ENCODE peak calls at places on chromosomes 6 and 20, in ten cellular contexts. One of them, this sample, is unnamed.

GRCh38 chr6:35544748-35545361 is 32.2 kb upstream of the TULP1 start:
- DNase-seq in lower lobe of right lung: no peak
- DNase-seq in GM23248: no peak
- DNase-seq in HT1080: no peak
- DNase-seq in stimulated activated CD8-positive, alpha-beta memory T cell treated with anti-CD3 and anti-CD28 coated beads, Interleukin-7, amount 100 ng/mL, for 4 hours: no peak
- DNase-seq in glutamatergic neuron: no peak
- DNase-seq in NCI-H1092: no peak
- DNase-seq in DMS153: no peak
- DNase-seq in HCT116: no peak
- DNase-seq in CD4-positive, CD25-positive, alpha-beta regulatory T cell: no peak
- DNase-seq in this sample: no peak

GRCh38 chr6:36227379-36228344 is 31.1 kb downstream of the BRPF3 start:
- DNase-seq in lower lobe of right lung: no peak
- DNase-seq in GM23248: no peak
- DNase-seq in HT1080: no peak
- DNase-seq in stimulated activated CD8-positive, alpha-beta memory T cell treated with anti-CD3 and anti-CD28 coated beads, Interleukin-7, amount 100 ng/mL, for 4 hours: no peak
- DNase-seq in glutamatergic neuron: no peak
- DNase-seq in NCI-H1092: no peak
- DNase-seq in DMS153: no peak
- DNase-seq in HCT116: no peak
- DNase-seq in CD4-positive, CD25-positive, alpha-beta regulatory T cell: no peak
- DNase-seq in this sample: no peak

GRCh38 chr6:139577991-139578604 is 203.7 kb upstream of the CITED2 start:
- DNase-seq in lower lobe of right lung: no peak
- DNase-seq in GM23248: peak
- DNase-seq in HT1080: peak
- DNase-seq in stimulated activated CD8-positive, alpha-beta memory T cell treated with anti-CD3 and anti-CD28 coated beads, Interleukin-7, amount 100 ng/mL, for 4 hours: no peak
- DNase-seq in glutamatergic neuron: no peak
- DNase-seq in NCI-H1092: no peak
- DNase-seq in DMS153: no peak
- DNase-seq in HCT116: no peak
- DNase-seq in CD4-positive, CD25-positive, alpha-beta regulatory T cell: no peak
- DNase-seq in this sample: no peak

GRCh38 chr20:36672991-36673390 is 27.0 kb upstream of the SLA2 start:
- DNase-seq in lower lobe of right lung: no peak
- DNase-seq in GM23248: no peak
- DNase-seq in HT1080: no peak
- DNase-seq in stimulated activated CD8-positive, alpha-beta memory T cell treated with anti-CD3 and anti-CD28 coated beads, Interleukin-7, amount 100 ng/mL, for 4 hours: no peak
- DNase-seq in glutamatergic neuron: no peak
- DNase-seq in NCI-H1092: no peak
- DNase-seq in DMS153: no peak
- DNase-seq in HCT116: no peak
- DNase-seq in CD4-positive, CD25-positive, alpha-beta regulatory T cell: no peak
- DNase-seq in this sample: no peak

GRCh38 chr6:71082033-71082620 is 125.3 kb upstream of the B3GAT2 start:
- DNase-seq in lower lobe of right lung: no peak
- DNase-seq in GM23248: peak
- DNase-seq in HT1080: no peak
- DNase-seq in stimulated activated CD8-positive, alpha-beta memory T cell treated with anti-CD3 and anti-CD28 coated beads, Interleukin-7, amount 100 ng/mL, for 4 hours: no peak
- DNase-seq in glutamatergic neuron: no peak
- DNase-seq in NCI-H1092: no peak
- DNase-seq in DMS153: no peak
- DNase-seq in HCT116: no peak
- DNase-seq in CD4-positive, CD25-positive, alpha-beta regulatory T cell: no peak
- DNase-seq in this sample: no peak

GRCh38 chr20:59032713-59033059 is 551 bp upstream of the ATP5F1E start:
- DNase-seq in lower lobe of right lung: no peak
- DNase-seq in GM23248: peak
- DNase-seq in HT1080: no peak
- DNase-seq in stimulated activated CD8-positive, alpha-beta memory T cell treated with anti-CD3 and anti-CD28 coated beads, Interleukin-7, amount 100 ng/mL, for 4 hours: no peak
- DNase-seq in glutamatergic neuron: peak
- DNase-seq in NCI-H1092: peak
- DNase-seq in DMS153: peak
- DNase-seq in HCT116: peak
- DNase-seq in CD4-positive, CD25-positive, alpha-beta regulatory T cell: no peak
- DNase-seq in this sample: no peak

GRCh38 chr6:106773482-106773881 is 144.1 kb downstream of the QRSL1 start:
- DNase-seq in lower lobe of right lung: no peak
- DNase-seq in GM23248: no peak
- DNase-seq in HT1080: no peak
- DNase-seq in stimulated activated CD8-positive, alpha-beta memory T cell treated with anti-CD3 and anti-CD28 coated beads, Interleukin-7, amount 100 ng/mL, for 4 hours: no peak
- DNase-seq in glutamatergic neuron: no peak
- DNase-seq in NCI-H1092: no peak
- DNase-seq in DMS153: no peak
- DNase-seq in HCT116: no peak
- DNase-seq in CD4-positive, CD25-positive, alpha-beta regulatory T cell: no peak
- DNase-seq in this sample: no peak

GRCh38 chr20:53513168-53513488 is 80.5 kb downstream of the ZNF217 start:
- DNase-seq in lower lobe of right lung: no peak
- DNase-seq in GM23248: no peak
- DNase-seq in HT1080: no peak
- DNase-seq in stimulated activated CD8-positive, alpha-beta memory T cell treated with anti-CD3 and anti-CD28 coated beads, Interleukin-7, amount 100 ng/mL, for 4 hours: no peak
- DNase-seq in glutamatergic neuron: no peak
- DNase-seq in NCI-H1092: no peak
- DNase-seq in DMS153: no peak
- DNase-seq in HCT116: no peak
- DNase-seq in CD4-positive, CD25-positive, alpha-beta regulatory T cell: no peak
- DNase-seq in this sample: no peak

GRCh38 chr20:11912013-11912663 is 5.6 kb upstream of the BTBD3 start:
- DNase-seq in lower lobe of right lung: no peak
- DNase-seq in GM23248: peak
- DNase-seq in HT1080: no peak
- DNase-seq in stimulated activated CD8-positive, alpha-beta memory T cell treated with anti-CD3 and anti-CD28 coated beads, Interleukin-7, amount 100 ng/mL, for 4 hours: no peak
- DNase-seq in glutamatergic neuron: peak
- DNase-seq in NCI-H1092: no peak
- DNase-seq in DMS153: no peak
- DNase-seq in HCT116: no peak
- DNase-seq in CD4-positive, CD25-positive, alpha-beta regulatory T cell: no peak
- DNase-seq in this sample: no peak

GRCh38 chr20:36830791-36831691 is 44.9 kb upstream of the TLDC2 start:
- DNase-seq in lower lobe of right lung: peak
- DNase-seq in GM23248: peak
- DNase-seq in HT1080: no peak
- DNase-seq in stimulated activated CD8-positive, alpha-beta memory T cell treated with anti-CD3 and anti-CD28 coated beads, Interleukin-7, amount 100 ng/mL, for 4 hours: no peak
- DNase-seq in glutamatergic neuron: no peak
- DNase-seq in NCI-H1092: no peak
- DNase-seq in DMS153: no peak
- DNase-seq in HCT116: no peak
- DNase-seq in CD4-positive, CD25-positive, alpha-beta regulatory T cell: no peak
- DNase-seq in this sample: peak

GRCh38 chr6:75694406-75694805 is 54.6 kb upstream of the MYO6 start:
- DNase-seq in lower lobe of right lung: no peak
- DNase-seq in GM23248: no peak
- DNase-seq in HT1080: no peak
- DNase-seq in stimulated activated CD8-positive, alpha-beta memory T cell treated with anti-CD3 and anti-CD28 coated beads, Interleukin-7, amount 100 ng/mL, for 4 hours: no peak
- DNase-seq in glutamatergic neuron: no peak
- DNase-seq in NCI-H1092: no peak
- DNase-seq in DMS153: no peak
- DNase-seq in HCT116: no peak
- DNase-seq in CD4-positive, CD25-positive, alpha-beta regulatory T cell: no peak
- DNase-seq in this sample: no peak

GRCh38 chr6:41271901-41272395 is 14.5 kb downstream of the TREM1 start:
- DNase-seq in lower lobe of right lung: peak
- DNase-seq in GM23248: no peak
- DNase-seq in HT1080: no peak
- DNase-seq in stimulated activated CD8-positive, alpha-beta memory T cell treated with anti-CD3 and anti-CD28 coated beads, Interleukin-7, amount 100 ng/mL, for 4 hours: no peak
- DNase-seq in glutamatergic neuron: no peak
- DNase-seq in NCI-H1092: no peak
- DNase-seq in DMS153: no peak
- DNase-seq in HCT116: no peak
- DNase-seq in CD4-positive, CD25-positive, alpha-beta regulatory T cell: peak
- DNase-seq in this sample: peak

GRCh38 chr6:96015321-96015790 is 418 bp upstream of the FUT9 start:
- DNase-seq in lower lobe of right lung: no peak
- DNase-seq in GM23248: no peak
- DNase-seq in HT1080: peak
- DNase-seq in stimulated activated CD8-positive, alpha-beta memory T cell treated with anti-CD3 and anti-CD28 coated beads, Interleukin-7, amount 100 ng/mL, for 4 hours: no peak
- DNase-seq in glutamatergic neuron: peak
- DNase-seq in NCI-H1092: peak
- DNase-seq in DMS153: peak
- DNase-seq in HCT116: no peak
- DNase-seq in CD4-positive, CD25-positive, alpha-beta regulatory T cell: no peak
- DNase-seq in this sample: no peak

GRCh38 chr6:150891886-150892485 is 26.5 kb downstream of the MTHFD1L start:
- DNase-seq in lower lobe of right lung: no peak
- DNase-seq in GM23248: peak
- DNase-seq in HT1080: peak
- DNase-seq in stimulated activated CD8-positive, alpha-beta memory T cell treated with anti-CD3 and anti-CD28 coated beads, Interleukin-7, amount 100 ng/mL, for 4 hours: peak
- DNase-seq in glutamatergic neuron: peak
- DNase-seq in NCI-H1092: peak
- DNase-seq in DMS153: peak
- DNase-seq in HCT116: peak
- DNase-seq in CD4-positive, CD25-positive, alpha-beta regulatory T cell: peak
- DNase-seq in this sample: peak

GRCh38 chr6:85406641-85407075 is 43.2 kb upstream of the NT5E start:
- DNase-seq in lower lobe of right lung: no peak
- DNase-seq in GM23248: peak
- DNase-seq in HT1080: no peak
- DNase-seq in stimulated activated CD8-positive, alpha-beta memory T cell treated with anti-CD3 and anti-CD28 coated beads, Interleukin-7, amount 100 ng/mL, for 4 hours: no peak
- DNase-seq in glutamatergic neuron: no peak
- DNase-seq in NCI-H1092: no peak
- DNase-seq in DMS153: no peak
- DNase-seq in HCT116: no peak
- DNase-seq in CD4-positive, CD25-positive, alpha-beta regulatory T cell: no peak
- DNase-seq in this sample: no peak

GRCh38 chr20:47546184-47547033 is 44.7 kb downstream of the NCOA3 start:
- DNase-seq in lower lobe of right lung: no peak
- DNase-seq in GM23248: peak
- DNase-seq in HT1080: no peak
- DNase-seq in stimulated activated CD8-positive, alpha-beta memory T cell treated with anti-CD3 and anti-CD28 coated beads, Interleukin-7, amount 100 ng/mL, for 4 hours: no peak
- DNase-seq in glutamatergic neuron: no peak
- DNase-seq in NCI-H1092: no peak
- DNase-seq in DMS153: no peak
- DNase-seq in HCT116: no peak
- DNase-seq in CD4-positive, CD25-positive, alpha-beta regulatory T cell: no peak
- DNase-seq in this sample: no peak

GRCh38 chr20:64241061-64241460 is 14.5 kb upstream of the PCMTD2 start:
- DNase-seq in lower lobe of right lung: peak
- DNase-seq in GM23248: no peak
- DNase-seq in HT1080: no peak
- DNase-seq in stimulated activated CD8-positive, alpha-beta memory T cell treated with anti-CD3 and anti-CD28 coated beads, Interleukin-7, amount 100 ng/mL, for 4 hours: no peak
- DNase-seq in glutamatergic neuron: peak
- DNase-seq in NCI-H1092: no peak
- DNase-seq in DMS153: no peak
- DNase-seq in HCT116: no peak
- DNase-seq in CD4-positive, CD25-positive, alpha-beta regulatory T cell: no peak
- DNase-seq in this sample: peak

GRCh38 chr6:16324622-16325225 is 86.3 kb downstream of the GMPR start:
- DNase-seq in lower lobe of right lung: no peak
- DNase-seq in GM23248: no peak
- DNase-seq in HT1080: peak
- DNase-seq in stimulated activated CD8-positive, alpha-beta memory T cell treated with anti-CD3 and anti-CD28 coated beads, Interleukin-7, amount 100 ng/mL, for 4 hours: no peak
- DNase-seq in glutamatergic neuron: no peak
- DNase-seq in NCI-H1092: no peak
- DNase-seq in DMS153: no peak
- DNase-seq in HCT116: no peak
- DNase-seq in CD4-positive, CD25-positive, alpha-beta regulatory T cell: no peak
- DNase-seq in this sample: no peak

GRCh38 chr6:163356324-163356723 is 58.2 kb upstream of the QKI start:
- DNase-seq in lower lobe of right lung: peak
- DNase-seq in GM23248: peak
- DNase-seq in HT1080: peak
- DNase-seq in stimulated activated CD8-positive, alpha-beta memory T cell treated with anti-CD3 and anti-CD28 coated beads, Interleukin-7, amount 100 ng/mL, for 4 hours: no peak
- DNase-seq in glutamatergic neuron: no peak
- DNase-seq in NCI-H1092: no peak
- DNase-seq in DMS153: no peak
- DNase-seq in HCT116: no peak
- DNase-seq in CD4-positive, CD25-positive, alpha-beta regulatory T cell: no peak
- DNase-seq in this sample: peak

GRCh38 chr20:17557675-17558006 is 12.2 kb upstream of the DSTN start:
- DNase-seq in lower lobe of right lung: no peak
- DNase-seq in GM23248: peak
- DNase-seq in HT1080: peak
- DNase-seq in stimulated activated CD8-positive, alpha-beta memory T cell treated with anti-CD3 and anti-CD28 coated beads, Interleukin-7, amount 100 ng/mL, for 4 hours: no peak
- DNase-seq in glutamatergic neuron: no peak
- DNase-seq in NCI-H1092: no peak
- DNase-seq in DMS153: peak
- DNase-seq in HCT116: peak
- DNase-seq in CD4-positive, CD25-positive, alpha-beta regulatory T cell: no peak
- DNase-seq in this sample: no peak

GRCh38 chr20:4038676-4039075 is 23.3 kb upstream of the RNF24 start:
- DNase-seq in lower lobe of right lung: no peak
- DNase-seq in GM23248: no peak
- DNase-seq in HT1080: no peak
- DNase-seq in stimulated activated CD8-positive, alpha-beta memory T cell treated with anti-CD3 and anti-CD28 coated beads, Interleukin-7, amount 100 ng/mL, for 4 hours: no peak
- DNase-seq in glutamatergic neuron: no peak
- DNase-seq in NCI-H1092: no peak
- DNase-seq in DMS153: no peak
- DNase-seq in HCT116: no peak
- DNase-seq in CD4-positive, CD25-positive, alpha-beta regulatory T cell: no peak
- DNase-seq in this sample: no peak

GRCh38 chr6:131015630-131016263 is 47.3 kb downstream of the EPB41L2 start:
- DNase-seq in lower lobe of right lung: no peak
- DNase-seq in GM23248: peak
- DNase-seq in HT1080: no peak
- DNase-seq in stimulated activated CD8-positive, alpha-beta memory T cell treated with anti-CD3 and anti-CD28 coated beads, Interleukin-7, amount 100 ng/mL, for 4 hours: no peak
- DNase-seq in glutamatergic neuron: no peak
- DNase-seq in NCI-H1092: no peak
- DNase-seq in DMS153: no peak
- DNase-seq in HCT116: no peak
- DNase-seq in CD4-positive, CD25-positive, alpha-beta regulatory T cell: no peak
- DNase-seq in this sample: no peak

GRCh38 chr20:10217517-10218410 is 866 bp upstream of the SNAP25 start:
- DNase-seq in lower lobe of right lung: no peak
- DNase-seq in GM23248: peak
- DNase-seq in HT1080: peak
- DNase-seq in stimulated activated CD8-positive, alpha-beta memory T cell treated with anti-CD3 and anti-CD28 coated beads, Interleukin-7, amount 100 ng/mL, for 4 hours: no peak
- DNase-seq in glutamatergic neuron: peak
- DNase-seq in NCI-H1092: peak
- DNase-seq in DMS153: peak
- DNase-seq in HCT116: no peak
- DNase-seq in CD4-positive, CD25-positive, alpha-beta regulatory T cell: no peak
- DNase-seq in this sample: no peak

GRCh38 chr6:114334237-114334636 is 8.6 kb downstream of the HS3ST5 start:
- DNase-seq in lower lobe of right lung: no peak
- DNase-seq in GM23248: no peak
- DNase-seq in HT1080: no peak
- DNase-seq in stimulated activated CD8-positive, alpha-beta memory T cell treated with anti-CD3 and anti-CD28 coated beads, Interleukin-7, amount 100 ng/mL, for 4 hours: no peak
- DNase-seq in glutamatergic neuron: no peak
- DNase-seq in NCI-H1092: no peak
- DNase-seq in DMS153: no peak
- DNase-seq in HCT116: no peak
- DNase-seq in CD4-positive, CD25-positive, alpha-beta regulatory T cell: no peak
- DNase-seq in this sample: no peak

GRCh38 chr6:120816862-120817261 is 517.4 kb downstream of the TBC1D32 start:
- DNase-seq in lower lobe of right lung: no peak
- DNase-seq in GM23248: no peak
- DNase-seq in HT1080: peak
- DNase-seq in stimulated activated CD8-positive, alpha-beta memory T cell treated with anti-CD3 and anti-CD28 coated beads, Interleukin-7, amount 100 ng/mL, for 4 hours: no peak
- DNase-seq in glutamatergic neuron: no peak
- DNase-seq in NCI-H1092: no peak
- DNase-seq in DMS153: no peak
- DNase-seq in HCT116: no peak
- DNase-seq in CD4-positive, CD25-positive, alpha-beta regulatory T cell: no peak
- DNase-seq in this sample: no peak

GRCh38 chr20:49989234-49990065 is 6.7 kb downstream of the SNAI1 start:
- DNase-seq in lower lobe of right lung: peak
- DNase-seq in GM23248: peak
- DNase-seq in HT1080: peak
- DNase-seq in stimulated activated CD8-positive, alpha-beta memory T cell treated with anti-CD3 and anti-CD28 coated beads, Interleukin-7, amount 100 ng/mL, for 4 hours: no peak
- DNase-seq in glutamatergic neuron: peak
- DNase-seq in NCI-H1092: no peak
- DNase-seq in DMS153: peak
- DNase-seq in HCT116: no peak
- DNase-seq in CD4-positive, CD25-positive, alpha-beta regulatory T cell: no peak
- DNase-seq in this sample: peak

GRCh38 chr20:4866429-4866828 is 134.9 kb downstream of the SLC23A2 start:
- DNase-seq in lower lobe of right lung: no peak
- DNase-seq in GM23248: no peak
- DNase-seq in HT1080: no peak
- DNase-seq in stimulated activated CD8-positive, alpha-beta memory T cell treated with anti-CD3 and anti-CD28 coated beads, Interleukin-7, amount 100 ng/mL, for 4 hours: no peak
- DNase-seq in glutamatergic neuron: no peak
- DNase-seq in NCI-H1092: no peak
- DNase-seq in DMS153: no peak
- DNase-seq in HCT116: no peak
- DNase-seq in CD4-positive, CD25-positive, alpha-beta regulatory T cell: no peak
- DNase-seq in this sample: no peak

GRCh38 chr6:44494011-44494501 is 106.5 kb downstream of the CDC5L start:
- DNase-seq in lower lobe of right lung: no peak
- DNase-seq in GM23248: peak
- DNase-seq in HT1080: peak
- DNase-seq in stimulated activated CD8-positive, alpha-beta memory T cell treated with anti-CD3 and anti-CD28 coated beads, Interleukin-7, amount 100 ng/mL, for 4 hours: no peak
- DNase-seq in glutamatergic neuron: no peak
- DNase-seq in NCI-H1092: no peak
- DNase-seq in DMS153: no peak
- DNase-seq in HCT116: peak
- DNase-seq in CD4-positive, CD25-positive, alpha-beta regulatory T cell: no peak
- DNase-seq in this sample: no peak